ENCODE peak calls at places on chromosome 13, in seven cellular contexts. H is HepG2, Q is left lung, V is left ventricle myocardium inferior, N is uterus, K is heart right ventricle, G is A549. J is an unnamed sample.

GRCh38 chr13:35720690-35721554 is 244.4 kb upstream of the MAB21L1 start:
- DNase-seq in H (peak), Q (no peak), V (no peak), N (peak), K (peak), G (peak), J (peak)

GRCh38 chr13:112254061-112254818 is 121.9 kb upstream of the SPACA7 start:
- DNase-seq in H (no peak), Q (no peak), V (no peak), N (no peak), K (no peak), G (no peak), J (no peak)

GRCh38 chr13:30880151-30880551 is 25.9 kb upstream of the MEDAG start:
- DNase-seq in H (no peak), Q (no peak), V (no peak), N (no peak), K (no peak), G (no peak), J (no peak)

GRCh38 chr13:40220299-40220935 is 446.0 kb downstream of the FOXO1 start:
- DNase-seq in H (no peak), Q (no peak), V (no peak), N (peak), K (no peak), G (no peak), J (no peak)

GRCh38 chr13:113548171-113548641 is 36.3 kb upstream of the TFDP1 start:
- DNase-seq in H (no peak), Q (peak), V (no peak), N (peak), K (no peak), G (no peak), J (no peak)

GRCh38 chr13:92640936-92641335 is 585.7 kb upstream of the GPC6 start:
- DNase-seq in H (no peak), Q (no peak), V (no peak), N (no peak), K (no peak), G (no peak), J (no peak)

GRCh38 chr13:97853550-97853949 is 99.9 kb upstream of the IPO5 start:
- DNase-seq in H (no peak), Q (no peak), V (no peak), N (no peak), K (no peak), G (no peak), J (no peak)

GRCh38 chr13:112483299-112483698 is 104.7 kb downstream of the TUBGCP3 start:
- DNase-seq in H (no peak), Q (no peak), V (no peak), N (no peak), K (no peak), G (no peak), J (no peak)

GRCh38 chr13:94057618-94058017 is 421.9 kb downstream of the DCT start:
- DNase-seq in H (no peak), Q (no peak), V (no peak), N (no peak), K (no peak), G (no peak), J (no peak)

GRCh38 chr13:48730971-48731658 is 77.4 kb downstream of the CYSLTR2 start:
- DNase-seq in H (no peak), Q (no peak), V (no peak), N (no peak), K (no peak), G (no peak), J (no peak)

GRCh38 chr13:107928762-107929161 is 286.6 kb downstream of the LIG4 start:
- DNase-seq in H (no peak), Q (no peak), V (no peak), N (no peak), K (no peak), G (no peak), J (no peak)

GRCh38 chr13:113786262-113786841 is 27.3 kb downstream of the TMEM255B start:
- DNase-seq in H (no peak), Q (no peak), V (no peak), N (no peak), K (no peak), G (no peak), J (no peak)

GRCh38 chr13:33931397-33931987 is 113.5 kb downstream of the RFC3 start:
- DNase-seq in H (peak), Q (no peak), V (no peak), N (no peak), K (no peak), G (peak), J (no peak)

GRCh38 chr13:21005193-21005592 is 56.2 kb downstream of the LATS2 start:
- DNase-seq in H (no peak), Q (no peak), V (no peak), N (no peak), K (no peak), G (no peak), J (no peak)

GRCh38 chr13:42876810-42877550 is 95.6 kb downstream of the FAM216B start:
- DNase-seq in H (no peak), Q (no peak), V (no peak), N (no peak), K (no peak), G (no peak), J (no peak)

GRCh38 chr13:42873081-42873480 is 91.7 kb downstream of the FAM216B start:
- DNase-seq in H (no peak), Q (no peak), V (no peak), N (no peak), K (no peak), G (no peak), J (no peak)

GRCh38 chr13:42878721-42879120 is 97.3 kb downstream of the FAM216B start:
- DNase-seq in H (no peak), Q (no peak), V (no peak), N (no peak), K (no peak), G (no peak), J (no peak)

GRCh38 chr13:42875448-42876269 is 94.3 kb downstream of the FAM216B start:
- DNase-seq in H (no peak), Q (no peak), V (no peak), N (no peak), K (no peak), G (no peak), J (no peak)

GRCh38 chr13:42876270-42876714 is 94.9 kb downstream of the FAM216B start:
- DNase-seq in H (no peak), Q (no peak), V (no peak), N (no peak), K (no peak), G (no peak), J (no peak)
- H3K4me3 ChIP-seq in H (no peak), Q (no peak), V (no peak), N (no peak), K (no peak), G (no peak), J (no peak)

GRCh38 chr13:32790731-32791130 is 204.5 kb downstream of the PDS5B start:
- DNase-seq in H (peak), Q (no peak), V (no peak), N (no peak), K (no peak), G (peak), J (no peak)
- TF ChIP-seq CTCF in H (no peak), Q (no peak), V (no peak), N (no peak), K (no peak), G (no peak), J (no peak)

DNA sequence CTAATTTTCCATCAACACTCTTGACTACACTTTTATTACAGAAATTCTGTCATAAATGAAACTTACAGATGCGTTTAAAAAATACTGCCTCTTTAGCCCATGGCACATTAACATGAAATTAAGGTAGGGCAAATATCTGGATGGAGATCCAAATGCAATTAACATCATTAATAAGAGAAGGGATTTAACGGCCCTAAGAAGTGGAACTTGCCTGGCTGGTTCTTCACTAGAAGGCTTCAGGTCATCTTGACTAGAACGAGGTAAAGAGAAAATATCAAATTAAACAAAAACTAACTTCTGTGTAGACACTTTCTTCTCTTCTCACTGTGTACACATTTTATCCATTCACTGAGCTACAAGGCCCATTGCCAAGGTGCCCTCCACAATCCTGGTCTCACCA is 1093.4 kb downstream of the EFNB2 start:
- DNase-seq in H (no peak), Q (no peak), V (no peak), N (no peak), K (no peak), G (no peak), J (no peak)
- H3K27ac ChIP-seq in H (no peak), Q (no peak), V (no peak), N (no peak), K (no peak), G (no peak), J (no peak)

GRCh38 chr13:24923305-24923640 is 159.3 kb downstream of the RNF17 start:
- DNase-seq in H (no peak), Q (no peak), V (no peak), N (no peak), K (no peak), G (no peak), J (no peak)

GRCh38 chr13:24922390-24923304 is 158.7 kb downstream of the RNF17 start:
- DNase-seq in H (peak), Q (peak), V (peak), N (peak), K (peak), G (peak), J (peak)

GRCh38 chr13:24929196-24929595 is 165.2 kb downstream of the RNF17 start:
- DNase-seq in H (no peak), Q (no peak), V (no peak), N (no peak), K (no peak), G (no peak), J (no peak)

GRCh38 chr13:24927810-24928404 is 163.9 kb downstream of the RNF17 start:
- DNase-seq in H (peak), Q (no peak), V (no peak), N (no peak), K (no peak), G (no peak), J (no peak)

GRCh38 chr13:24925318-24926231 is 161.6 kb downstream of the RNF17 start:
- DNase-seq in H (peak), Q (no peak), V (no peak), N (no peak), K (no peak), G (no peak), J (no peak)
- H3K4me3 ChIP-seq in H (peak), Q (no peak), V (no peak), N (no peak), K (no peak), G (no peak), J (no peak)

DNA sequence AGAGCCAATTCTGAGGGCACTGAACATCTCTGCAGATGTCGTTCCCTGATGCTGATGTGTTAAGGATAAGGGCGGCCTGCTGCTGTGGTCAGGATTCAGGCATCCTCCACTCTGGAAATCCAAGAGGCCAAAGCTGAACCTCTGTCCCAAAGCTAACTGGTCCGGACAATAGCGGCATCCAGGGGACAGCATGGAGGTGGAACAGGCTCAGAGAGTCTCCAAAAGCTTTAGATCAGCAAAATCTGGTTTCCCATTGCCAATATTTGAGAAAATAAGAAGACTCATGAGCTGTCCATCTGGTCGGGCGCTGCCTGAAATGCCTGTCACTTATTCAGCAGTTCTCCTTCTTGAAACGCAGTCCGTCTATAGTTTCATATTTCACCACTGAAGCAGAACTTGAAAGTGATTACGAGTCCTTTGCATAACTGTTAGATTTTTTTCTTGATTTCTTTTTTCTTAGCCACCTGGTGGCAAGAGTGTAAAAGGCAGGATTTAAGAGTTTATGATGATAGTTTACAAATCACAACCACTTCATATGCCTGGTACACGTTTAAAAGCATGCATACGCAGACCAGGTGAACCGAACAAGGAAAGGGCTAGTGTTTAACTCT is 45.9 kb downstream of the GGACT start:
- DNase-seq in H (peak), Q (no peak), V (no peak), N (no peak), K (no peak), G (peak), J (no peak)
- TF ChIP-seq CTCF in H (peak), Q (peak), V (peak), N (peak), K (peak), G (peak), J (no peak)

J was measured in dorsolateral prefrontal cortex.